ENCODE peak calls at places on chromosome 12, in six cellular contexts. Z, T, A, V, F and M are unnamed samples.
A peak's percentile ranks its signal among the peaks of the same experiment; 100 is the strongest.

GRCh38 chr12:7555752-7556151 is 52.2 kb upstream of the CD163 start:
- DNase-seq in Z (peak; percentile 87), T (no peak), A (no peak), V (peak; percentile 40), F (peak; percentile 4), M (no peak)

GRCh38 chr12:981176-981828 is 9.7 kb upstream of the ERC1 start:
- DNase-seq in Z (no peak), T (no peak), A (no peak), V (no peak), F (peak; percentile 37), M (no peak)

GRCh38 chr12:55745361-55746146 is 2.6 kb downstream of the GDF11 start:
- DNase-seq in Z (peak; percentile 56), T (no peak), A (no peak), V (no peak), F (no peak), M (no peak)

GRCh38 chr12:124831590-124831989 is 32.1 kb downstream of the SCARB1 start:
- DNase-seq in Z (no peak), T (no peak), A (no peak), V (no peak), F (no peak), M (no peak)

GRCh38 chr12:5988659-5989116 is 43.6 kb upstream of the ANO2 start:
- DNase-seq in Z (peak; percentile 92), T (peak; percentile 30), A (peak; percentile 50), V (peak; percentile 83), F (peak; percentile 86), M (peak; percentile 52)

GRCh38 chr12:91361864-91362263 is 179.2 kb upstream of the DCN start:
- DNase-seq in Z (peak; percentile 65), T (no peak), A (no peak), V (no peak), F (no peak), M (no peak)

GRCh38 chr12:102095677-102096263 is 24.1 kb downstream of the NUP37 start:
- DNase-seq in Z (peak; percentile 61), T (no peak), A (no peak), V (peak; percentile 4), F (no peak), M (no peak)

GRCh38 chr12:93537769-93538168 is 34.7 kb upstream of the SOCS2 start:
- DNase-seq in Z (no peak), T (no peak), A (no peak), V (no peak), F (no peak), M (no peak)

GRCh38 chr12:5789469-5789968 is 155.5 kb downstream of the ANO2 start:
- DNase-seq in Z (peak; percentile 24), T (no peak), A (no peak), V (no peak), F (no peak), M (no peak)

GRCh38 chr12:1797011-1797901 is 23.1 kb upstream of the LRTM2 start:
- DNase-seq in Z (peak; percentile 54), T (no peak), A (no peak), V (peak; percentile 16), F (no peak), M (peak; percentile 36)

GRCh38 chr12:22048351-22049041 is 2.5 kb downstream of the CMAS start:
- DNase-seq in Z (no peak), T (no peak), A (no peak), V (no peak), F (no peak), M (no peak)

GRCh38 chr12:49230176-49230575 is 34.7 kb upstream of the TUBA1C start:
- DNase-seq in Z (no peak), T (no peak), A (no peak), V (no peak), F (no peak), M (no peak)

GRCh38 chr12:6839482-6840201 is 1.1 kb upstream of the GNB3 start:
- DNase-seq in Z (no peak), T (no peak), A (no peak), V (no peak), F (peak; percentile 58), M (no peak)

GRCh38 chr12:58934528-58934927 is 14.2 kb upstream of the LRIG3 start:
- DNase-seq in Z (no peak), T (no peak), A (no peak), V (no peak), F (no peak), M (no peak)

GRCh38 chr12:47886471-47887240 is 18.1 kb downstream of the VDR start:
- DNase-seq in Z (peak; percentile 58), T (no peak), A (no peak), V (peak; percentile 18), F (no peak), M (no peak)

GRCh38 chr12:113413488-113413939 is 8.7 kb upstream of the SDSL start:
- DNase-seq in Z (peak; percentile 21), T (no peak), A (no peak), V (peak; percentile 41), F (no peak), M (no peak)

GRCh38 chr12:68406134-68406576 is 74.0 kb upstream of the MDM1 start:
- DNase-seq in Z (peak; percentile 94), T (peak; percentile 14), A (peak; percentile 100), V (peak; percentile 57), F (peak; percentile 61), M (no peak)

GRCh38 chr12:32586390-32586789 is 92.7 kb upstream of the DNM1L start:
- DNase-seq in Z (peak; percentile 82), T (no peak), A (no peak), V (peak; percentile 25), F (no peak), M (no peak)

GRCh38 chr12:7352661-7353060 is 48.8 kb downstream of the ACSM4 start:
- DNase-seq in Z (no peak), T (no peak), A (no peak), V (no peak), F (no peak), M (no peak)

GRCh38 chr12:19088576-19088975 is 41.0 kb upstream of the PLEKHA5 start:
- DNase-seq in Z (no peak), T (no peak), A (no peak), V (no peak), F (no peak), M (no peak)

GRCh38 chr12:19234991-19235876 is 105.7 kb downstream of the PLEKHA5 start:
- DNase-seq in Z (peak; percentile 33), T (no peak), A (no peak), V (no peak), F (no peak), M (no peak)

GRCh38 chr12:106679576-106679975 is 94.9 kb upstream of the RIC8B start:
- DNase-seq in Z (no peak), T (no peak), A (no peak), V (no peak), F (no peak), M (no peak)

GRCh38 chr12:12954361-12954760 is 2.4 kb upstream of the GPRC5D start:
- DNase-seq in Z (peak; percentile 68), T (no peak), A (no peak), V (peak; percentile 37), F (no peak), M (no peak)

GRCh38 chr12:4781212-4781611 is 61.0 kb downstream of the GALNT8 start:
- DNase-seq in Z (no peak), T (no peak), A (no peak), V (no peak), F (no peak), M (no peak)

GRCh38 chr12:14910090-14910915 is 24.6 kb upstream of the MGP start:
- DNase-seq in Z (peak; percentile 22), T (no peak), A (no peak), V (no peak), F (peak; percentile 12), M (no peak)

GRCh38 chr12:77167801-77168200 is 102.4 kb upstream of the E2F7 start:
- DNase-seq in Z (peak; percentile 74), T (no peak), A (no peak), V (no peak), F (no peak), M (no peak)

GRCh38 chr12:6460751-6461371 is 9.0 kb downstream of the TAPBPL start:
- DNase-seq in Z (no peak), T (no peak), A (no peak), V (no peak), F (no peak), M (no peak)

GRCh38 chr12:29153231-29153630 is 4.2 kb downstream of the FAR2 start:
- DNase-seq in Z (no peak), T (no peak), A (no peak), V (no peak), F (no peak), M (no peak)

GRCh38 chr12:99387661-99388060 is 259.9 kb upstream of the GARIN6 start:
- DNase-seq in Z (no peak), T (no peak), A (no peak), V (no peak), F (no peak), M (no peak)

GRCh38 chr12:27332407-27333310 is at the start of gene BMAL2:
- DNase-seq in Z (peak; percentile 75), T (peak; percentile 16), A (no peak), V (peak; percentile 52), F (peak; percentile 79), M (peak; percentile 14)

GRCh38 chr12:121939190-121939589 is 20.8 kb downstream of the CFAP251 start:
- DNase-seq in Z (no peak), T (no peak), A (no peak), V (no peak), F (no peak), M (no peak)

GRCh38 chr12:4817813-4818212 is 91.9 kb upstream of the KCNA1 start:
- DNase-seq in Z (no peak), T (no peak), A (no peak), V (no peak), F (no peak), M (no peak)

GRCh38 chr12:94769040-94769420 is 118.7 kb upstream of the TMCC3 start:
- DNase-seq in Z (no peak), T (no peak), A (no peak), V (no peak), F (no peak), M (no peak)

GRCh38 chr12:1702708-1703107 is 11.8 kb downstream of the ADIPOR2 start:
- DNase-seq in Z (no peak), T (no peak), A (no peak), V (no peak), F (no peak), M (no peak)

GRCh38 chr12:121443911-121444841 is 44.3 kb downstream of the RNF34 start:
- DNase-seq in Z (no peak), T (no peak), A (no peak), V (no peak), F (no peak), M (no peak)

GRCh38 chr12:57047981-57048380 is 1.9 kb downstream of the MYO1A start:
- DNase-seq in Z (peak; percentile 30), T (no peak), A (no peak), V (peak; percentile 28), F (no peak), M (no peak)

GRCh38 chr12:96354844-96355534 is 45.2 kb downstream of the CDK17 start:
- DNase-seq in Z (no peak), T (no peak), A (no peak), V (no peak), F (no peak), M (no peak)

GRCh38 chr12:71873821-71874220 is 34.3 kb downstream of the TBC1D15 start:
- DNase-seq in Z (no peak), T (no peak), A (no peak), V (no peak), F (no peak), M (no peak)